ENCODE peak calls at places on chromosomes 13 and 19, in nine cellular contexts. P is PC-3, U is GM23338, E is lower lobe of right lung, K is uterus, A is body of pancreas, I is heart right ventricle, X is RWPE2, H is right lobe of liver. M is an unnamed sample.

GRCh38 chr13:21670006-21670882 is 629 bp upstream of the FGF9 start:
- DNase-seq in P (no peak), U (peak; percentile 76), E (peak; percentile 62), K (peak; percentile 45), A (peak; percentile 46), I (peak; percentile 59), X (no peak), H (peak; percentile 49), M (peak; percentile 68)

GRCh38 chr19:17394891-17395415 is 957 bp upstream of the CCDC194 start:
- DNase-seq in P (peak; percentile 50), U (peak; percentile 97), E (peak; percentile 80), K (no peak), A (no peak), I (peak; percentile 66), X (no peak), H (peak; percentile 67), M (peak; percentile 91)

GRCh38 chr13:99845136-99845874 is 126.3 kb downstream of the ZIC5 start:
- DNase-seq in P (no peak), U (no peak), E (no peak), K (no peak), A (no peak), I (no peak), X (no peak), H (no peak), M (no peak)

GRCh38 chr19:55486971-55487883 is 1.0 kb upstream of the SSC5D start:
- DNase-seq in P (peak; percentile 81), U (no peak), E (no peak), K (peak; percentile 94), A (no peak), I (no peak), X (peak; percentile 88), H (no peak), M (peak; percentile 87)

GRCh38 chr19:42178791-42179500 is 38.5 kb downstream of the DEDD2 start:
- DNase-seq in P (no peak), U (peak; percentile 85), E (no peak), K (no peak), A (no peak), I (no peak), X (no peak), H (no peak), M (no peak)

GRCh38 chr13:31950121-31950810 is 81.3 kb upstream of the FRY start:
- DNase-seq in P (no peak), U (no peak), E (no peak), K (no peak), A (peak; percentile 24), I (no peak), X (no peak), H (no peak), M (no peak)

GRCh38 chr13:94323746-94324408 is 155.6 kb downstream of the DCT start:
- DNase-seq in P (no peak), U (peak; percentile 19), E (no peak), K (no peak), A (no peak), I (no peak), X (no peak), H (no peak), M (no peak)

GRCh38 chr19:43518051-43518450 is 8.9 kb downstream of the ETHE1 start:
- DNase-seq in P (no peak), U (no peak), E (no peak), K (no peak), A (no peak), I (no peak), X (no peak), H (no peak), M (no peak)

GRCh38 chr19:31064486-31064885 is 284.8 kb downstream of the TSHZ3 start:
- DNase-seq in P (no peak), U (no peak), E (no peak), K (no peak), A (no peak), I (no peak), X (no peak), H (no peak), M (no peak)

GRCh38 chr13:113113846-113114271 is 8.3 kb downstream of the F7 start:
- DNase-seq in P (no peak), U (no peak), E (peak; percentile 28), K (peak; percentile 7), A (no peak), I (no peak), X (peak; percentile 31), H (peak; percentile 40), M (peak; percentile 55)

GRCh38 chr13:30466841-30467252 is 1.1 kb upstream of the HMGB1 start:
- DNase-seq in P (peak; percentile 5), U (no peak), E (no peak), K (no peak), A (no peak), I (no peak), X (no peak), H (no peak), M (no peak)

GRCh38 chr19:28065026-28065425 is 1147.9 kb downstream of the UQCRFS1 start:
- DNase-seq in P (no peak), U (peak; percentile 24), E (no peak), K (no peak), A (no peak), I (no peak), X (no peak), H (no peak), M (no peak)

GRCh38 chr19:28889941-28890645 is 322.9 kb downstream of the UQCRFS1 start:
- DNase-seq in P (no peak), U (no peak), E (no peak), K (no peak), A (no peak), I (no peak), X (no peak), H (no peak), M (no peak)

GRCh38 chr19:45099465-45100201 is 6.7 kb downstream of the PPP1R37 start:
- DNase-seq in P (no peak), U (no peak), E (no peak), K (no peak), A (peak; percentile 42), I (no peak), X (no peak), H (no peak), M (no peak)

GRCh38 chr19:50461066-50461875 is 15.0 kb upstream of the EMC10 start:
- DNase-seq in P (peak; percentile 88), U (peak; percentile 86), E (no peak), K (no peak), A (peak; percentile 58), I (peak; percentile 39), X (no peak), H (peak; percentile 59), M (peak; percentile 75)
- H3K4me3 ChIP-seq in P (peak overlapping the region; percentile 47), U (no peak overlapping the region), E (no peak overlapping the region), K (no peak overlapping the region), A (no peak overlapping the region), I (no peak overlapping the region), X (no peak overlapping the region), H (no peak overlapping the region), M (no peak overlapping the region)

GRCh38 chr19:1610579-1610978 is 5.3 kb upstream of the UQCR11 start:
- DNase-seq in P (no peak), U (no peak), E (no peak), K (no peak), A (no peak), I (no peak), X (no peak), H (no peak), M (no peak)
- H3K4me1 ChIP-seq in P (peaks cover 15% of the 10 kb centered on the region), U (peaks cover 8% of the 10 kb centered on the region), E (peaks cover 27% of the 10 kb centered on the region), K (no peaks in the 10 kb centered on the region), A (peaks cover 8% of the 10 kb centered on the region), I (peaks cover 6% of the 10 kb centered on the region), X (no peaks in the 10 kb centered on the region), H (no peaks in the 10 kb centered on the region), M (peaks cover 5% of the 10 kb centered on the region)

DNA sequence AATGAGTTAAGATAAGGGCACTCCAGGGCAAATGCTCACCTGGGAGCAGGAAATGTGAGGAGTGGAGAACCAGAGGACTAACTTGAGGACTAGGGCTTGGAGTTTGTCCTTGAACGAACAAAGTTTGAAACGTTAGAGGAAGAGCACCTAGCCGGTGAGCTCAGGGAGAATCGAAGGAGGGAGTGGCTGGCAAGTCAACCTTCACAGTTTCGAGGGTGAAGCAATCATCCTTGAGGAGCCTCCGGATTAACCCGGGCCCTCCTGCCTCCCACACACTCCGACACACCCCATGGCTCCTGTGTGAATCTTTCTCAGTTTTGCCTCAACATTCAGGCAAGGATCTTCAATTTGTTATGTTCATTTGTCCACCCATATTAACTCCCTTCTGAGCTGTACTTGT is 58.6 kb downstream of the LMO7 start:
- DNase-seq in P (no peak), U (no peak), E (no peak), K (no peak), A (no peak), I (no peak), X (no peak), H (no peak), M (no peak)
- H3K4me3 ChIP-seq in P (no peak overlapping the region), U (no peak overlapping the region), E (no peak overlapping the region), K (no peak overlapping the region), A (no peak overlapping the region), I (no peak overlapping the region), X (no peak overlapping the region), H (no peak overlapping the region), M (no peak overlapping the region)

GRCh38 chr13:80137994-80138393 is 202.9 kb downstream of the SPRY2 start:
- DNase-seq in P (no peak), U (no peak), E (no peak), K (no peak), A (no peak), I (no peak), X (no peak), H (no peak), M (no peak)

GRCh38 chr13:80134360-80134759 is 206.6 kb downstream of the SPRY2 start:
- DNase-seq in P (no peak), U (no peak), E (no peak), K (no peak), A (no peak), I (no peak), X (no peak), H (no peak), M (no peak)

GRCh38 chr13:80131204-80131603 is 209.7 kb downstream of the SPRY2 start:
- DNase-seq in P (peak; percentile 47), U (peak; percentile 60), E (peak; percentile 88), K (peak; percentile 37), A (peak; percentile 66), I (peak; percentile 84), X (no peak), H (peak; percentile 89), M (peak; percentile 85)

GRCh38 chr13:80132741-80133601 is 208.0 kb downstream of the SPRY2 start:
- DNase-seq in P (peak; percentile 45), U (peak; percentile 28), E (peak; percentile 55), K (peak; percentile 47), A (peak; percentile 74), I (peak; percentile 32), X (no peak), H (peak; percentile 75), M (no peak)

GRCh38 chr13:80133631-80134083 is 207.3 kb downstream of the SPRY2 start:
- DNase-seq in P (no peak), U (no peak), E (no peak), K (no peak), A (no peak), I (no peak), X (no peak), H (no peak), M (no peak)
- H3K4me1 ChIP-seq in P (peaks cover 27% of the 10 kb centered on the region), U (peaks cover 41% of the 10 kb centered on the region), E (peaks cover 30% of the 10 kb centered on the region), K (no peaks in the 10 kb centered on the region), A (peaks cover 33% of the 10 kb centered on the region), I (peaks cover 22% of the 10 kb centered on the region), X (no peaks in the 10 kb centered on the region), H (no peaks in the 10 kb centered on the region), M (peaks cover 15% of the 10 kb centered on the region)

M was measured in left lung.